ENCODE peak calls at places on chromosomes 11 and 22, in four cellular contexts. V is upper lobe of right lung, P is colonic mucosa, N is neuronal stem cell. Z is an unnamed sample.

GRCh38 chr11:28289444-28289843 is 181.3 kb downstream of the METTL15 start:
- DNase-seq in P (no peak), N (no peak), V (no peak), Z (no peak)

GRCh38 chr11:58742981-58743880 is 11.5 kb upstream of the GLYAT start:
- DNase-seq in P (no peak), V (no peak), N (no peak), Z (no peak)

GRCh38 chr22:44037519-44038370 is 13.6 kb downstream of the PARVB start:
- DNase-seq in N (no peak), V (no peak), P (no peak), Z (no peak)

GRCh38 chr11:98060759-98061158 is 960.0 kb upstream of the CNTN5 start:
- DNase-seq in P (no peak), N (no peak), V (no peak), Z (no peak)

GRCh38 chr22:37420656-37421467 is 6.4 kb downstream of the ELFN2 start:
- DNase-seq in P (no peak), N (no peak), V (no peak), Z (no peak)

GRCh38 chr11:10898763-10899541 is 41.1 kb upstream of the ZBED5 start:
- DNase-seq in V (peak; percentile 77), P (no peak), N (no peak), Z (no peak)

GRCh38 chr11:9759519-9760179 is 95.8 kb downstream of the SWAP70 start:
- DNase-seq in P (peak; percentile 87), N (no peak), V (peak; percentile 80), Z (no peak)

GRCh38 chr11:123904932-123905331 is 3.0 kb downstream of the OR8D4 start:
- DNase-seq in N (no peak), V (no peak), P (no peak), Z (no peak)

GRCh38 chr11:129143335-129143734 is 48.8 kb downstream of the ARHGAP32 start:
- DNase-seq in V (peak; percentile 59), P (peak; percentile 74), N (peak; percentile 1), Z (no peak)

GRCh38 chr22:39236321-39237275 is 8.2 kb downstream of the PDGFB start:
- DNase-seq in V (no peak), P (peak; percentile 34), N (no peak), Z (no peak)

GRCh38 chr11:10899542-10899830 is 41.6 kb upstream of the ZBED5 start:
- DNase-seq in V (peak; percentile 70), N (no peak), P (peak; percentile 56), Z (no peak)

GRCh38 chr11:119107538-119108150 is 500 bp downstream of the C2CD2L start:
- DNase-seq in V (peak; percentile 68), P (peak; percentile 33), N (no peak), Z (no peak)

GRCh38 chr11:86447763-86448480 is 73.2 kb downstream of the CCDC81 start:
- DNase-seq in N (no peak), P (no peak), V (no peak), Z (no peak)

GRCh38 chr11:121458551-121458950 is 5.8 kb upstream of the SORL1-AS1 start:
- DNase-seq in P (no peak), N (no peak), V (no peak), Z (no peak)

GRCh38 chr11:120527111-120527748 is 15.7 kb downstream of the GRIK4 start:
- DNase-seq in P (no peak), V (no peak), N (no peak), Z (peak; percentile 74)

GRCh38 chr22:50308597-50308935 is 1.1 kb upstream of the PLXNB2 start:
- DNase-seq in P (peak; percentile 72), N (no peak), V (peak; percentile 92), Z (no peak)

GRCh38 chr22:28706845-28707244 is 27.2 kb upstream of the TTC28 start:
- DNase-seq in V (no peak), P (no peak), N (no peak), Z (no peak)

GRCh38 chr11:69971741-69972140 is 106.4 kb upstream of the ANO1 start:
- DNase-seq in N (no peak), V (no peak), P (no peak), Z (no peak)

GRCh38 chr11:120473486-120473885 is 38.1 kb upstream of the GRIK4 start:
- DNase-seq in P (no peak), V (no peak), N (no peak), Z (no peak)

GRCh38 chr11:22192642-22193347 is at the start of gene ANO5:
- DNase-seq in P (peak; percentile 88), V (peak; percentile 85), N (peak; percentile 66), Z (peak; percentile 41)

GRCh38 chr22:49925525-49926128 is 7.2 kb downstream of the CRELD2 start:
- DNase-seq in P (no peak), V (no peak), N (no peak), Z (no peak)

GRCh38 chr22:24868979-24869378 is 63.0 kb downstream of the SGSM1 start:
- DNase-seq in V (no peak), N (no peak), P (no peak), Z (no peak)

GRCh38 chr11:21505070-21505469 is 687.8 kb upstream of the ANO5 start:
- DNase-seq in P (no peak), V (no peak), N (no peak), Z (no peak)

GRCh38 chr22:19526076-19526701 is 2.0 kb upstream of the CLDN5 start:
- DNase-seq in N (no peak), V (no peak), P (no peak), Z (no peak)

GRCh38 chr11:2870955-2871720 is 14.4 kb downstream of the CDKN1C start:
- DNase-seq in P (no peak), V (no peak), N (no peak), Z (no peak)

GRCh38 chr22:46049726-46050450 is 72.9 kb upstream of the WNT7B start:
- DNase-seq in P (no peak), V (peak; percentile 61), N (no peak), Z (no peak)

GRCh38 chr11:112822478-112823274 is 138.5 kb upstream of the NCAM1 start:
- DNase-seq in P (no peak), V (no peak), N (no peak), Z (no peak)

GRCh38 chr11:107576497-107577086 is 11.1 kb upstream of the ALKBH8 start:
- DNase-seq in P (peak; percentile 37), V (no peak), N (peak; percentile 30), Z (no peak)

GRCh38 chr11:41201156-41201555 is 258.3 kb downstream of the LRRC4C start:
- DNase-seq in P (no peak), V (no peak), N (peak; percentile 49), Z (peak; percentile 41)

GRCh38 chr11:110379261-110379660 is 50.5 kb upstream of the FDX1 start:
- DNase-seq in P (no peak), V (no peak), N (no peak), Z (no peak)

GRCh38 chr11:125773516-125773915 is 5.1 kb downstream of the PATE2 start:
- DNase-seq in N (no peak), V (no peak), P (no peak), Z (no peak)

GRCh38 chr11:102767800-102768199 is 12.6 kb downstream of the MMP10 start:
- DNase-seq in N (no peak), V (no peak), P (no peak), Z (no peak)
- H3K4me3 ChIP-seq in N (no peak overlapping the region), V (no peak overlapping the region), P (no peak overlapping the region), Z (no peak overlapping the region)

DNA sequence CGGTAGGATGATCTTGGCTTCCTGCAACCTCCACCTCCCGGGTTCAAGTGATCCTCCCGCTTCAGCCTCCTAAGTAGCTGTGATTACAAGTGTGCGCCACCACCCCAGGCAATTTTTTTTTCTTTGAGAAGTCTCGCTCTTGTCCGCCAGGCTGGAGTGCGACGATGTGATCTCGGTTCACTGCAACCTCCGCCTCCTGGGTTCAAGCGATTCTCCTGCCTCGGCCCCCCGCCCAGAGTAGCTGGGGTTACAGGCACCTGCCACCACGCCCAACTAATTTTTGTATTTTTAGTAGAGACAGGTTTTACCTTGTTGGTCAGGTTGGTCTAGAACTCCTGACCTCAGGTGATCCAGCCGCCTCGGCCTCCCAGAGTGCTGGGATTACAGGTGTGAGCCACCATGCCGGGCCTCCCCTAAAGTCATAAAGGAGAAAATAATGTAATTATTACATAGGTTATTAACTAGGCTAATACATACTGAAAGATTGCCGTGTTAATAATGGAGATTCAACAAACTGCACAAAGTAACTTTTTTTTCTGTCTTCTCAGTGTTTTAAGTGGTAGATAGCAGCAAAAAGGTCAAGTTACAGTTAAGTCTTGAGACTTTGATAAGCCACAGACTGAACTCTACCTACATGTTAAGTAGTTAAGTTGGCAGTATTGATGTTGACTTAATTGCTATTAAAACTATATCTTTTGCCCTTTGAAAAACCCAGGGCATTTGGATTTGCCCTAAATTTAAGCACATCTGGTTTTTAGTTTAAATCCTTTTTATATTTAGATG is 3.9 kb downstream of the CAPRIN1 start:
- DNase-seq in V (no peak), P (no peak), N (no peak), Z (no peak)
- H3K4me1 ChIP-seq in V (peaks cover 58% of the 10 kb centered on the region), P (peaks cover 33% of the 10 kb centered on the region), N (peaks cover 2% of the 10 kb centered on the region), Z (no peaks in the 10 kb centered on the region)

GRCh38 chr22:47381240-47381639 is 618.8 kb downstream of the TBC1D22A start:
- DNase-seq in P (no peak), N (no peak), V (peak; percentile 48), Z (no peak)

GRCh38 chr22:47382164-47382890 is 619.9 kb downstream of the TBC1D22A start:
- DNase-seq in P (no peak), N (no peak), V (peak; percentile 22), Z (no peak)

GRCh38 chr22:47386812-47387510 is 624.5 kb downstream of the TBC1D22A start:
- DNase-seq in P (no peak), N (no peak), V (peak; percentile 49), Z (no peak)

GRCh38 chr22:47388331-47388730 is 625.9 kb downstream of the TBC1D22A start:
- DNase-seq in V (peak; percentile 17), P (no peak), N (no peak), Z (no peak)

GRCh38 chr22:47384977-47385376 is 622.5 kb downstream of the TBC1D22A start:
- DNase-seq in N (no peak), V (peak; percentile 45), P (no peak), Z (no peak)
- H3K9me3 ChIP-seq in N (peaks cover 65% of the 10 kb centered on the region), V (no peaks in the 10 kb centered on the region), P (no peaks in the 10 kb centered on the region), Z (peaks cover 32% of the 10 kb centered on the region)

GRCh38 chr11:295351-296205 is 3.7 kb downstream of the IFITM5 start:
- DNase-seq in V (peak; percentile 63), N (no peak), P (no peak), Z (no peak)

GRCh38 chr11:293852-294661 is 5.1 kb downstream of the PGGHG start:
- DNase-seq in N (no peak), V (peak; percentile 60), P (no peak), Z (no peak)

GRCh38 chr11:296206-296975 is 2.9 kb downstream of the IFITM5 start:
- DNase-seq in N (no peak), V (peak; percentile 63), P (no peak), Z (no peak)

GRCh38 chr11:293293-293851 is 4.4 kb downstream of the PGGHG start:
- DNase-seq in V (peak; percentile 60), P (no peak), N (no peak), Z (no peak)

GRCh38 chr11:294795-295194 is 4.5 kb downstream of the IFITM5 start:
- DNase-seq in P (no peak), V (peak; percentile 58), N (no peak), Z (no peak)
- H3K4me3 ChIP-seq in P (no peak overlapping the region), V (no peak overlapping the region), N (no peak overlapping the region), Z (no peak overlapping the region)

GRCh38 chr11:837189-837989 is 4.6 kb downstream of the CD151 start:
- DNase-seq in N (no peak), V (no peak), P (no peak), Z (no peak)
- H3K4me1 ChIP-seq in N (peaks cover 17% of the 10 kb centered on the region), V (peaks cover 47% of the 10 kb centered on the region), P (peaks cover 31% of the 10 kb centered on the region), Z (peaks cover 11% of the 10 kb centered on the region)

GRCh38 chr11:1869427-1870325 is 16.8 kb downstream of the LSP1 start:
- DNase-seq in V (peak; percentile 57), N (no peak), P (no peak), Z (no peak)
- H3K9me3 ChIP-seq in V (no peaks in the 10 kb centered on the region), N (no peaks in the 10 kb centered on the region), P (no peaks in the 10 kb centered on the region), Z (no peaks in the 10 kb centered on the region)

Z was measured in iPS DF 6.9.